ENCODE peak calls at places on chromosomes 7 and 10, in six cellular contexts. L, K, A, O, R and D are unnamed samples.
A peak's percentile ranks its signal among the peaks of the same experiment; 100 is the strongest.

GRCh38 chr10:79159785-79160184 is 91.0 kb downstream of the ZMIZ1 start:
- DNase-seq in L (peak; percentile 85), K (peak; percentile 73), A (no peak), O (no peak), R (peak; percentile 57), D (no peak)

GRCh38 chr7:64606385-64606784 is 43.5 kb upstream of the ZNF680 start:
- DNase-seq in L (no peak), K (no peak), A (no peak), O (no peak), R (no peak), D (no peak)

GRCh38 chr10:5776881-5777197 is 36.4 kb downstream of the GDI2 start:
- DNase-seq in L (peak; percentile 73), K (no peak), A (no peak), O (no peak), R (no peak), D (no peak)

GRCh38 chr7:130970196-130970595 is 236.2 kb upstream of the KLF14 start:
- DNase-seq in L (no peak), K (no peak), A (no peak), O (no peak), R (no peak), D (no peak)

GRCh38 chr7:42198974-42199668 is 37.9 kb downstream of the GLI3 start:
- DNase-seq in L (no peak), K (no peak), A (no peak), O (no peak), R (no peak), D (no peak)

GRCh38 chr7:41984888-41985287 is 252.1 kb downstream of the GLI3 start:
- DNase-seq in L (peak; percentile 48), K (no peak), A (no peak), O (no peak), R (peak; percentile 45), D (no peak)

GRCh38 chr10:944034-944831 is 12.7 kb upstream of the LARP4B start:
- DNase-seq in L (peak; percentile 26), K (peak; percentile 72), A (no peak), O (no peak), R (peak; percentile 48), D (peak; percentile 90)

GRCh38 chr10:34102237-34102673 is 712.8 kb downstream of the PARD3 start:
- DNase-seq in L (peak; percentile 81), K (peak; percentile 74), A (peak; percentile 53), O (no peak), R (peak; percentile 43), D (no peak)

GRCh38 chr10:21265622-21266021 is 259.9 kb downstream of the SKIDA1 start:
- DNase-seq in L (peak; percentile 70), K (no peak), A (no peak), O (no peak), R (peak; percentile 67), D (no peak)

GRCh38 chr10:110774069-110775021 is 97.4 kb upstream of the PDCD4 start:
- DNase-seq in L (peak; percentile 55), K (no peak), A (no peak), O (no peak), R (peak; percentile 89), D (no peak)

GRCh38 chr10:34655286-34656170 is 159.6 kb downstream of the PARD3 start:
- DNase-seq in L (peak; percentile 84), K (no peak), A (peak; percentile 85), O (no peak), R (peak; percentile 82), D (no peak)

GRCh38 chr7:141150465-141150864 is 76.6 kb downstream of the TMEM178B start:
- DNase-seq in L (no peak), K (no peak), A (no peak), O (no peak), R (no peak), D (no peak)

GRCh38 chr7:131501930-131502685 is 54.3 kb downstream of the PODXL start:
- DNase-seq in L (no peak), K (no peak), A (no peak), O (no peak), R (no peak), D (no peak)

GRCh38 chr7:30148951-30149459 is 14.2 kb downstream of the MTURN start:
- DNase-seq in L (no peak), K (no peak), A (no peak), O (no peak), R (no peak), D (peak; percentile 84)

GRCh38 chr7:5423844-5424688 is 432 bp upstream of the TNRC18 start:
- DNase-seq in L (peak; percentile 100), K (peak; percentile 95), A (peak; percentile 97), O (no peak), R (peak; percentile 99), D (peak; percentile 95)

GRCh38 chr7:13411641-13412040 is 577.8 kb downstream of the ETV1 start:
- DNase-seq in L (no peak), K (no peak), A (no peak), O (no peak), R (no peak), D (no peak)

GRCh38 chr10:49457686-49458085 is 61.8 kb upstream of the DRGX start:
- DNase-seq in L (no peak), K (no peak), A (no peak), O (no peak), R (no peak), D (no peak)

GRCh38 chr7:122983261-122983660 is 12.2 kb downstream of the TAS2R16 start:
- DNase-seq in L (no peak), K (no peak), A (no peak), O (no peak), R (no peak), D (no peak)

GRCh38 chr7:122987463-122987862 is 8.0 kb downstream of the TAS2R16 start:
- DNase-seq in L (no peak), K (no peak), A (no peak), O (no peak), R (no peak), D (no peak)

GRCh38 chr7:122989041-122989440 is 6.5 kb downstream of the TAS2R16 start:
- DNase-seq in L (no peak), K (no peak), A (no peak), O (no peak), R (no peak), D (no peak)

GRCh38 chr7:122988333-122988732 is 7.2 kb downstream of the TAS2R16 start:
- DNase-seq in L (no peak), K (no peak), A (no peak), O (no peak), R (no peak), D (no peak)

DNA sequence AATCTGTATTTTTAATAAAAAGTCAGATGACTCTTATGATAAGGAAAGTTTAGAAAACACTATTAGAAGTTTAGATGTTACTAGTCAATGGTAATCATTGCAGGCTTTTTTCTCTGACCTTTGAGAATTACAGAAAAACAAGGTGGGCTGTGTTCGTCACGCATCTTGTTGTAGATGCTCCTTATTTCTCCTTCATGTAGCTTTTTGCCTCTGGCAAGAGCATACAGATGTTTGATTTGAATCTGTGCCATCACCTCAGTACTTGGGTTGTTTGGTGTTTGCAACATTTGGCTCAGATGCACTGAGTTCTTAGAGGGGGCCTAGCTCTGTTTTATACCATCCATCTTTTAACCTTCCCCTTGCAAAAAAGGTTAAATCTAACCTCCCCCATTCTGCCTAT is 11.5 kb downstream of the TAS2R16 start:
- DNase-seq in L (no peak), K (no peak), A (no peak), O (no peak), R (no peak), D (no peak)
- TF ChIP-seq CTCF in L (no peak), K (no peak), A (no peak), O (no peak), R (no peak), D (no peak)

GRCh38 chr10:117373848-117374505 is 1.3 kb downstream of the PDZD8 start:
- DNase-seq in L (peak; percentile 67), K (peak; percentile 55), A (peak; percentile 55), O (no peak), R (no peak), D (peak; percentile 78)
- H3K27ac ChIP-seq in L (no peak overlapping the region), K (peak overlapping the region; percentile 87), A (peak overlapping the region; percentile 90), O (peak overlapping the region; percentile 73), R (peak overlapping the region; percentile 67), D (peak overlapping the region; percentile 90)

DNA sequence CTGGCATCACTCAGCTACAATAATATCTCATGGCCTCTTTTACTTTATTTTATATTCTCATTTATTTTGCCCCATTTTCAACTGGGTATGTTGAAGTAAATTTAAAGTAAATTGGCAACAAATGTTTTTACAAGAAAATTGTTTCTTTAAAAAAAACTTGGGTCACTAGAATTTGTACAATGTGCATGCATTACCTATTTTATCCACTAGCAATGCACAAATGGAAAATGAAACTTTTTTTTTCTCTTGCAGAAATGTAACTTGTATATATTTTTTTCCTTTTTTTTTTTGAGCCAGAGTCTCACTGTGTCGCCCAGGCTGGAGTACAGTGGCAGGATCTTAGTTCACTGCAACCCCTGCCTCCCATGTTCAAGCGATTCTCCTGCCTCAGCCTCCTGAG is 10.3 kb upstream of the H2AZ2 start:
- DNase-seq in L (no peak), K (no peak), A (no peak), O (no peak), R (no peak), D (no peak)
- TF ChIP-seq CTCF in L (no peak), K (peak; percentile 12), A (no peak), O (peak; percentile 25), R (no peak), D (no peak)

DNA sequence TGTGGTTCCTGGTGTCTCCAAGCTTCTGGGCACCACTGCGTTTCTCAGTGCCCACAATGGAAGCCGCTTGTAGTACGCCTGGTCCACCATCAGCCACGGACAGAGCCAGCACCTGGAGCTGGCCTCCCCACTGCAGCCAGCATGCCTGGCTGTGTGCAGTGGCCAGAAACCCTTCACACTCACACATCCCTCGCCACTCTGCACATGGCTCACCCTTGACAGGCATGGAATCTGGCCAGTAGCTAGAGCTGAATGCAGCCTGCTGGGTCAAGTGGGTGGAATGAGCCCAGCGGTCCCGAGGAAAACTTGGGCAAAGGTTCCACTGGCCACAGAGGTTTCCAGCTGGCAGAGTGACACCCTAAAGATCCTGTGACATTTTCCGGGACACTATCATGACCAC is 146.0 kb upstream of the ADO start:
- DNase-seq in L (no peak), K (no peak), A (no peak), O (no peak), R (no peak), D (no peak)
- H3K27ac ChIP-seq in L (no peak overlapping the region), K (no peak overlapping the region), A (no peak overlapping the region), O (no peak overlapping the region), R (no peak overlapping the region), D (no peak overlapping the region)

GRCh38 chr10:128113026-128113425 is 13.2 kb downstream of the MKI67 start:
- DNase-seq in L (no peak), K (no peak), A (no peak), O (no peak), R (no peak), D (no peak)

GRCh38 chr10:128116187-128116586 is 10.0 kb downstream of the MKI67 start:
- DNase-seq in L (no peak), K (no peak), A (no peak), O (no peak), R (no peak), D (no peak)

GRCh38 chr10:128121750-128122412 is 4.3 kb downstream of the MKI67 start:
- DNase-seq in L (no peak), K (no peak), A (no peak), O (no peak), R (no peak), D (no peak)

GRCh38 chr10:128115356-128115755 is 10.9 kb downstream of the MKI67 start:
- DNase-seq in L (no peak), K (no peak), A (no peak), O (no peak), R (no peak), D (no peak)

GRCh38 chr10:128116851-128117615 is 9.2 kb downstream of the MKI67 start:
- DNase-seq in L (no peak), K (no peak), A (no peak), O (no peak), R (no peak), D (no peak)
- TF ChIP-seq CTCF in L (peak; percentile 31), K (no peak), A (no peak), O (no peak), R (peak; percentile 54), D (no peak)

GRCh38 chr7:116208919-116209318 is 1.4 kb upstream of the TES start:
- DNase-seq in L (no peak), K (no peak), A (no peak), O (no peak), R (no peak), D (no peak)
- H3K27ac ChIP-seq in L (no peak overlapping the region), K (no peak overlapping the region), A (no peak overlapping the region), O (no peak overlapping the region), R (no peak overlapping the region), D (no peak overlapping the region)